ENCODE peak calls at places on chromosomes 3 and 15, in five cellular contexts. O is activated CD4-positive, alpha-beta T cell treated with anti-CD3 and anti-CD28 coated beads, Interleukin-2, amount 50 U/mL, for 24 hours; Q is pancreas; J is NCI-H1105; N is effector CD4-positive, alpha-beta T cell. L is an unnamed sample.

GRCh38 chr15:81336568-81336967 is 12.6 kb upstream of the STARD5 start:
- DNase-seq in O (no peak), Q (no peak), J (no peak), N (peak), L (no peak)

GRCh38 chr15:68411735-68412134 is 20.2 kb downstream of the ITGA11 start:
- DNase-seq in O (no peak), Q (no peak), J (no peak), N (no peak), L (peak)

GRCh38 chr3:157360044-157360443 is 76.6 kb upstream of the PTX3 start:
- DNase-seq in O (no peak), Q (no peak), J (no peak), N (no peak), L (no peak)

GRCh38 chr3:165513715-165514711 is 317.8 kb upstream of the SLITRK3 start:
- DNase-seq in O (no peak), Q (no peak), J (no peak), N (no peak), L (no peak)

GRCh38 chr15:67148196-67148701 is 82.8 kb downstream of the SMAD3 start:
- DNase-seq in O (no peak), Q (no peak), J (no peak), N (no peak), L (no peak)

GRCh38 chr15:72315706-72316370 is 4.1 kb downstream of the CELF6 start:
- DNase-seq in O (no peak), Q (no peak), J (peak), N (no peak), L (no peak)

GRCh38 chr3:188662214-188662613 is 508.3 kb downstream of the LPP start:
- DNase-seq in O (no peak), Q (no peak), J (no peak), N (no peak), L (no peak)

GRCh38 chr15:96324900-96325299 is 5.6 kb upstream of the NR2F2 start:
- DNase-seq in O (no peak), Q (no peak), J (no peak), N (no peak), L (no peak)

GRCh38 chr3:146375214-146375613 is 94.1 kb downstream of the PLSCR2 start:
- DNase-seq in O (no peak), Q (no peak), J (no peak), N (no peak), L (no peak)

GRCh38 chr3:45528429-45528828 is 66.1 kb upstream of the LIMD1 start:
- DNase-seq in O (no peak), Q (no peak), J (no peak), N (no peak), L (no peak)

GRCh38 chr15:74157868-74158827 is 15.4 kb upstream of the ISLR start:
- DNase-seq in O (no peak), Q (no peak), J (no peak), N (no peak), L (no peak)

GRCh38 chr3:24137958-24138875 is 193.1 kb downstream of the NR1D2 start:
- DNase-seq in O (no peak), Q (peak), J (peak), N (no peak), L (peak)

GRCh38 chr3:77370413-77370812 is 330.5 kb downstream of the ROBO2 start:
- DNase-seq in O (no peak), Q (no peak), J (no peak), N (no peak), L (no peak)

GRCh38 chr3:34218706-34219105 is 420.3 kb downstream of the PDCD6IP start:
- DNase-seq in O (no peak), Q (no peak), J (no peak), N (no peak), L (no peak)

GRCh38 chr3:120441776-120442175 is 9.0 kb downstream of the FSTL1 start:
- DNase-seq in O (no peak), Q (no peak), J (no peak), N (no peak), L (no peak)

GRCh38 chr15:63093486-63094205 is 28.0 kb upstream of the LACTB start:
- DNase-seq in O (peak), Q (peak), J (peak), N (peak), L (peak)

GRCh38 chr3:172749201-172749965 is 1.1 kb upstream of the ECT2 start:
- DNase-seq in O (no peak), Q (peak), J (no peak), N (no peak), L (peak)